ENCODE peak calls at places on chromosome 14, in five cellular contexts. One of them, this sample, is unnamed.

GRCh38 chr14:68987653-68988036 is 8.5 kb upstream of the ACTN1 start:
- DNase-seq in A549: peak
- DNase-seq in sigmoid colon: no peak
- DNase-seq in body of pancreas: no peak
- DNase-seq in IMR-90: no peak
- DNase-seq in this sample: no peak

GRCh38 chr14:71169861-71170260 is 262.6 kb downstream of the PCNX1 start:
- DNase-seq in A549: no peak
- DNase-seq in sigmoid colon: no peak
- DNase-seq in body of pancreas: no peak
- DNase-seq in IMR-90: no peak
- DNase-seq in this sample: no peak

GRCh38 chr14:60114881-60115280 is 23.2 kb downstream of the PCNX4 start:
- DNase-seq in A549: no peak
- DNase-seq in sigmoid colon: no peak
- DNase-seq in body of pancreas: no peak
- DNase-seq in IMR-90: no peak
- DNase-seq in this sample: no peak

GRCh38 chr14:79638647-79639266 is 572.5 kb downstream of the DIO2 start:
- DNase-seq in A549: no peak
- DNase-seq in sigmoid colon: no peak
- DNase-seq in body of pancreas: peak
- DNase-seq in IMR-90: no peak
- DNase-seq in this sample: no peak

GRCh38 chr14:44895716-44896115 is 66.0 kb downstream of the KLHL28 start:
- DNase-seq in A549: no peak
- DNase-seq in sigmoid colon: no peak
- DNase-seq in body of pancreas: no peak
- DNase-seq in IMR-90: peak
- DNase-seq in this sample: peak

GRCh38 chr14:103372552-103373304 is 12.5 kb upstream of the MARK3 start:
- DNase-seq in A549: peak
- DNase-seq in sigmoid colon: peak
- DNase-seq in body of pancreas: peak
- DNase-seq in IMR-90: peak
- DNase-seq in this sample: peak

GRCh38 chr14:104450811-104451401 is 128.7 kb upstream of the C14orf180 start:
- DNase-seq in A549: no peak
- DNase-seq in sigmoid colon: peak
- DNase-seq in body of pancreas: no peak
- DNase-seq in IMR-90: no peak
- DNase-seq in this sample: no peak

GRCh38 chr14:51855234-51855633 is 5.2 kb upstream of the GNG2 start:
- DNase-seq in A549: no peak
- DNase-seq in sigmoid colon: no peak
- DNase-seq in body of pancreas: no peak
- DNase-seq in IMR-90: peak
- DNase-seq in this sample: peak

GRCh38 chr14:99601301-99601945 is 2.6 kb downstream of the CCDC85C start:
- DNase-seq in A549: no peak
- DNase-seq in sigmoid colon: peak
- DNase-seq in body of pancreas: peak
- DNase-seq in IMR-90: peak
- DNase-seq in this sample: peak

GRCh38 chr14:33851366-33851765 is 99.5 kb downstream of the EGLN3 start:
- DNase-seq in A549: no peak
- DNase-seq in sigmoid colon: no peak
- DNase-seq in body of pancreas: no peak
- DNase-seq in IMR-90: no peak
- DNase-seq in this sample: no peak

GRCh38 chr14:55942826-55943225 is 175.4 kb upstream of the PELI2 start:
- DNase-seq in A549: no peak
- DNase-seq in sigmoid colon: no peak
- DNase-seq in body of pancreas: no peak
- DNase-seq in IMR-90: no peak
- DNase-seq in this sample: no peak

GRCh38 chr14:70808402-70809237 is 693 bp downstream of the MAP3K9 start:
- DNase-seq in A549: peak
- DNase-seq in sigmoid colon: peak
- DNase-seq in body of pancreas: peak
- DNase-seq in IMR-90: no peak
- DNase-seq in this sample: no peak

GRCh38 chr14:97894552-97894951 is 1097.4 kb downstream of the VRK1 start:
- DNase-seq in A549: no peak
- DNase-seq in sigmoid colon: no peak
- DNase-seq in body of pancreas: no peak
- DNase-seq in IMR-90: no peak
- DNase-seq in this sample: no peak

GRCh38 chr14:103890836-103891666 is 37.2 kb upstream of the TDRD9 start:
- DNase-seq in A549: no peak
- DNase-seq in sigmoid colon: no peak
- DNase-seq in body of pancreas: peak
- DNase-seq in IMR-90: no peak
- DNase-seq in this sample: no peak

GRCh38 chr14:55756078-55756477 is 176.1 kb downstream of the KTN1 start:
- DNase-seq in A549: no peak
- DNase-seq in sigmoid colon: no peak
- DNase-seq in body of pancreas: no peak
- DNase-seq in IMR-90: no peak
- DNase-seq in this sample: no peak

DNA sequence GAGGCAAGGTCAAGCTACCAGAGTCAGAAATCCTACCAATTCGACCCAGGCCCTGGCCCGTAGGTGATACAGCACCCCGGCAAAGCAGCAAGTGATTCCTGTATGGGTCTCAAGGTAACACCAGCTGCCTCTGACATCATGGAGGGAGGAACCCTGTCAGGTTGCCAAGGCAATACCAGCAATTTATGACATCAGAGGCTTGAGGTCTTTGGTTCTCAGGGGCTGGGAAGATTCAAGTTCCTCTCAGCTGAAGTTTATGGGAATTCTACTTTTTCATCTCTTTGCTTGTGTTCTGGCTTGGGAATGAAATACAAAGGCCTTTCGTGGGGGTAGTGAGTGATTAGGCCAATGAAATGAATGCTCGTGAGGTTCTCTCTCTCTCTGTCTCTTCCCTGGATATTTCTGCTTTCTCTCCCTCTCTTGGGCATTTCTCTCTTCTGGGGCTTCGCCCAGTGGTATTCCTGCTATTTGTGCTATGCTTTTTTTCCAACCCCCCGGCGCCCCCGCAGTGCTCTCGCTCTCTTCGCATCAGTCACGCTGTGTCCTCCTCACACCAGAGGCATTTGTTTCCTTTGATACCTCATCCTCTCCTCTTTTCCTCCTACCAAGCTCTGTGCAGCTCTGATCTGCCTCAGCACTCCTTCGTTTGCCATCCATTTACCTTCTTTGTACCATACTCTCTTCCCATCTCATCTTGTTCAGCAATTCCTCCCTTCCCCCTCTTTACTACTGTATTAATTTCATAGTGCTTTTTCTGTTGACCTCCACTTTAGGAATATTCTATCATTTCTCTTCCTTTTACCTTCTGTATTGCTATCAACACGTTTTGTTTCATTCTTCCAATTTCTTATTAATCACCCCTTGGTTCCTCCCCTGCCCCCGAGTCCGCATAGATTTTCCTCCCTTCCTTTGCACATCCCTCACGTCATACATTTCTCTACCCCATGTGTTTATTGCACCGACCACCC is 2.9 kb downstream of the ZFHX2 start:
- DNase-seq in A549: no peak
- DNase-seq in sigmoid colon: no peak
- DNase-seq in body of pancreas: no peak
- DNase-seq in IMR-90: peak
- DNase-seq in this sample: peak
- H3K4me3 ChIP-seq in A549: no peak
- H3K4me3 ChIP-seq in sigmoid colon: no peak
- H3K4me3 ChIP-seq in body of pancreas: no peak
- H3K4me3 ChIP-seq in IMR-90: no peak
- H3K4me3 ChIP-seq in this sample: no peak

DNA sequence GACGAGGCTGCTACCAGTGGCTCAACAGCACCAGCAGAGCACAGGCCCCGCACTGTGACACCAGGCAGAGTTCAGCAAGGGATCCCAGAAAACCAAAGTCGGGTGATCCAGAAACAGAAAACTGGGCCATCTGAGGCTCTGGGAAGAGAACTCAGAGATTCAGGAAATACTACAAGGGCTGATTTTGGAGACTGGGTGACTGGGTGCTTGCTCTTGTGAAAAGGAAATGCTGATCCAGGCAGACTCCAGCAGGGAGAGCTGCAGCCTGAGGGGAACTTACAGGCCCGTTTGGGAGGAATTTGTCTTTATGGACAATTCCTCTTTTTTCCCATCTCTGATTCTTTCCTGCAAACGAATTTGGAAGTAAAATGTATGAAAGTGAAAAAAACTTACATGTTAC is 28.2 kb downstream of the FOXN3 start:
- DNase-seq in A549: no peak
- DNase-seq in sigmoid colon: peak
- DNase-seq in body of pancreas: no peak
- DNase-seq in IMR-90: peak
- DNase-seq in this sample: no peak
- TF ChIP-seq CTCF in A549: no peak
- TF ChIP-seq CTCF in sigmoid colon: no peak
- TF ChIP-seq CTCF in body of pancreas: no peak
- TF ChIP-seq CTCF in IMR-90: peak
- TF ChIP-seq CTCF in this sample: peak

GRCh38 chr14:36844443-36844842 is 182.8 kb downstream of the PAX9 start:
- DNase-seq in A549: no peak
- DNase-seq in sigmoid colon: no peak
- DNase-seq in body of pancreas: no peak
- DNase-seq in IMR-90: no peak
- DNase-seq in this sample: no peak

GRCh38 chr14:36843410-36843809 is 181.8 kb downstream of the PAX9 start:
- DNase-seq in A549: no peak
- DNase-seq in sigmoid colon: no peak
- DNase-seq in body of pancreas: no peak
- DNase-seq in IMR-90: no peak
- DNase-seq in this sample: no peak

GRCh38 chr14:36847366-36847765 is 185.7 kb downstream of the PAX9 start:
- DNase-seq in A549: no peak
- DNase-seq in sigmoid colon: no peak
- DNase-seq in body of pancreas: no peak
- DNase-seq in IMR-90: no peak
- DNase-seq in this sample: no peak

GRCh38 chr14:36845346-36846042 is 183.8 kb downstream of the PAX9 start:
- DNase-seq in A549: no peak
- DNase-seq in sigmoid colon: no peak
- DNase-seq in body of pancreas: no peak
- DNase-seq in IMR-90: peak
- DNase-seq in this sample: peak

DNA sequence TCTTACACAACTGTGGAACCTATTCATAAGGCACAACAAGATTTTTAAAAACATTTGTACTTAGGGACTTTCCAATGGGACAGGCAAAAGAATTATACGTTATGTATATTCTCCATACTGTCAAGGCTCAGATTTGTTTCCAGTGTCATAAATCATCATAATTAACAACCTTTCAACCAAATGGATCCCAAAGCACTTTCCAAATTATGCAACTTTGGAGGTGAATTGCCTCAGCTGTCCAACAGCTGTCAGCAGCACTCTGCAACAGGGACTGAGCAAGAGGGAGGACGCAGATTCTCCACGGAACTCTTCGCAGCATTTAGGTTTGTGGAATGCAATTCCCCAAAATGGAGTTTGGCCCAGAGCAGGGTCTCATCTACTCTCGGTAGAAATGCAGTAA is 186.6 kb downstream of the PAX9 start:
- DNase-seq in A549: no peak
- DNase-seq in sigmoid colon: no peak
- DNase-seq in body of pancreas: no peak
- DNase-seq in IMR-90: no peak
- DNase-seq in this sample: peak
- H3K4me3 ChIP-seq in A549: no peak
- H3K4me3 ChIP-seq in sigmoid colon: no peak
- H3K4me3 ChIP-seq in body of pancreas: no peak
- H3K4me3 ChIP-seq in IMR-90: no peak
- H3K4me3 ChIP-seq in this sample: no peak

GRCh38 chr14:37251778-37252177 is 54.0 kb downstream of the MIPOL1 start:
- DNase-seq in A549: no peak
- DNase-seq in sigmoid colon: no peak
- DNase-seq in body of pancreas: no peak
- DNase-seq in IMR-90: no peak
- DNase-seq in this sample: no peak
- TF ChIP-seq CTCF in A549: peak
- TF ChIP-seq CTCF in sigmoid colon: no peak
- TF ChIP-seq CTCF in body of pancreas: peak
- TF ChIP-seq CTCF in IMR-90: peak
- TF ChIP-seq CTCF in this sample: no peak

GRCh38 chr14:54489731-54490447 is 1.1 kb upstream of the GMFB start:
- DNase-seq in A549: no peak
- DNase-seq in sigmoid colon: no peak
- DNase-seq in body of pancreas: no peak
- DNase-seq in IMR-90: no peak
- DNase-seq in this sample: peak
- H3K4me3 ChIP-seq in A549: peak
- H3K4me3 ChIP-seq in sigmoid colon: peak
- H3K4me3 ChIP-seq in body of pancreas: no peak
- H3K4me3 ChIP-seq in IMR-90: no peak
- H3K4me3 ChIP-seq in this sample: peak

DNA sequence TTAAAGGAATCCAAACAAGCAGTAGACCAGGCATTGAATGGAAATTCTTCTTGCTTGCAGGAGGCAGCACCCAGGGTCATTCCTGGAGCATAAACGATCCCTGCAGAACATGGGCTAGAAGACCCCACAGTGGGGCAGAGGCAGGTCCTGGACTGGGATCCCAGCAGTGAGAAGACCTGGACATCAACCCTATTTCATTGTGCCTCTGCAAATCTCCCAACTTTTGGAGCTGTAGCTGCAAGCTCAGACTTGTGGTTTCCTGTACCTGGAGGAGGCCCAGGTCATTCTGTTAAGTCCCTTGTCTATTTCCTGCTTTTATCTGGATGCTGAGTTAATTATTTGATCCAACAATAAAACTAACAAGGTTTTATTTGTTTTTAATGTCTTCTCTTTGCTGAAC is 61.7 kb downstream of the CALM1 start:
- DNase-seq in A549: no peak
- DNase-seq in sigmoid colon: no peak
- DNase-seq in body of pancreas: no peak
- DNase-seq in IMR-90: no peak
- DNase-seq in this sample: no peak
- TF ChIP-seq CTCF in A549: no peak
- TF ChIP-seq CTCF in sigmoid colon: no peak
- TF ChIP-seq CTCF in body of pancreas: no peak
- TF ChIP-seq CTCF in IMR-90: no peak
- TF ChIP-seq CTCF in this sample: no peak

This sample was measured in AG10803.